ENCODE peak calls at places on chromosomes 7 and 10, in seven cellular contexts. T is GM03348; I is Calu3; A is glutamatergic neuron; Z is T-cell; F is NCI-H1436; N is stimulated activated CD8-positive, alpha-beta memory T cell treated with anti-CD3 and anti-CD28 coated beads, Interleukin-4, amount 100 ng/mL, for 1 hour. V is an unnamed sample.

GRCh38 chr10:105992928-105993327 is 1171.6 kb downstream of the SORCS1 start:
- DNase-seq in A (no peak), N (no peak), T (no peak), F (no peak), I (no peak), Z (no peak), V (no peak)

GRCh38 chr10:70490142-70490541 is 11.6 kb downstream of the PALD1 start:
- DNase-seq in N (no peak), F (no peak), I (no peak), A (no peak), Z (no peak), T (no peak), V (no peak)

GRCh38 chr10:103470755-103471653 is 8.0 kb downstream of the CALHM3 start:
- DNase-seq in N (peak; percentile 53), Z (peak; percentile 60), I (no peak), T (peak; percentile 44), A (no peak), F (no peak), V (no peak)

GRCh38 chr7:100875356-100875751 is 451 bp downstream of the SRRT start:
- DNase-seq in F (no peak), N (no peak), A (peak; percentile 62), T (peak; percentile 63), I (no peak), Z (no peak), V (peak; percentile 47)

GRCh38 chr10:42753126-42753506 is 29.5 kb upstream of the BMS1 start:
- DNase-seq in N (peak; percentile 50), I (peak; percentile 92), T (peak; percentile 89), A (peak; percentile 93), Z (peak; percentile 40), F (no peak), V (peak; percentile 82)

GRCh38 chr10:110655286-110655685 is 11.2 kb downstream of the RBM20 start:
- DNase-seq in F (no peak), A (no peak), T (no peak), N (no peak), Z (no peak), I (no peak), V (no peak)

GRCh38 chr10:69748621-69749020 is 53.1 kb upstream of the COL13A1 start:
- DNase-seq in N (no peak), A (no peak), I (no peak), T (peak; percentile 46), F (no peak), Z (no peak), V (no peak)

GRCh38 chr10:87634311-87634710 is 25.4 kb upstream of the PAPSS2 start:
- DNase-seq in N (no peak), Z (no peak), I (no peak), T (no peak), F (no peak), A (no peak), V (no peak)

GRCh38 chr7:70338061-70338460 is 739.8 kb downstream of the AUTS2 start:
- DNase-seq in T (no peak), A (no peak), F (peak; percentile 81), Z (no peak), I (no peak), N (no peak), V (no peak)

GRCh38 chr10:91885362-91886079 is 23.8 kb downstream of the FGFBP3 start:
- DNase-seq in Z (no peak), T (no peak), A (no peak), F (no peak), N (no peak), I (no peak), V (no peak)

GRCh38 chr10:128630787-128631252 is 504.6 kb upstream of the MKI67 start:
- DNase-seq in A (no peak), T (no peak), Z (no peak), N (no peak), F (no peak), I (no peak), V (no peak)

GRCh38 chr10:49379596-49380410 is 16.1 kb downstream of the DRGX start:
- DNase-seq in F (no peak), I (peak; percentile 22), N (no peak), Z (no peak), A (no peak), T (no peak), V (no peak)

GRCh38 chr7:108347616-108348015 is 108.6 kb downstream of the NRCAM start:
- DNase-seq in F (no peak), N (no peak), A (no peak), I (peak; percentile 12), Z (no peak), T (peak; percentile 84), V (no peak)

GRCh38 chr7:1490837-1491236 is 13.4 kb downstream of the INTS1 start:
- DNase-seq in N (no peak), T (no peak), I (no peak), F (no peak), Z (no peak), A (no peak), V (no peak)

GRCh38 chr10:67663449-67664087 is 32.4 kb downstream of the CTNNA3 start:
- DNase-seq in F (no peak), Z (no peak), T (no peak), I (no peak), N (no peak), A (peak; percentile 15), V (no peak)

GRCh38 chr10:34766811-34767516 is 48.1 kb downstream of the PARD3 start:
- DNase-seq in T (no peak), Z (no peak), A (no peak), I (no peak), F (no peak), N (no peak), V (no peak)

GRCh38 chr7:121344093-121344492 is 15.3 kb downstream of the WNT16 start:
- DNase-seq in Z (no peak), N (no peak), F (no peak), A (no peak), T (no peak), I (no peak), V (no peak)

GRCh38 chr10:6823770-6824169 is 243.7 kb upstream of the PRKCQ start:
- DNase-seq in T (no peak), A (no peak), I (no peak), Z (no peak), N (no peak), F (no peak), V (no peak)

GRCh38 chr10:87092356-87092860 is 2.2 kb downstream of the GLUD1 start:
- DNase-seq in I (peak; percentile 6), T (no peak), A (no peak), N (no peak), Z (no peak), F (no peak), V (peak; percentile 14)

GRCh38 chr10:28411136-28411460 is 108.2 kb upstream of the MPP7 start:
- DNase-seq in F (no peak), T (no peak), Z (no peak), A (no peak), N (no peak), I (no peak), V (no peak)

GRCh38 chr7:131600578-131600977 is 44.1 kb upstream of the PODXL start:
- DNase-seq in Z (no peak), A (no peak), F (no peak), I (no peak), N (no peak), T (peak; percentile 45), V (no peak)

GRCh38 chr10:74227697-74228424 is 76.8 kb downstream of the ADK start:
- DNase-seq in A (no peak), Z (no peak), I (no peak), F (no peak), N (no peak), T (peak; percentile 35), V (no peak)

GRCh38 chr7:5703572-5704533 is 77.6 kb downstream of the RNF216 start:
- DNase-seq in T (no peak), N (no peak), I (no peak), F (no peak), A (no peak), Z (no peak), V (no peak)

GRCh38 chr10:79221110-79222051 is 125.9 kb upstream of the PPIF start:
- DNase-seq in T (peak; percentile 62), N (no peak), I (no peak), F (peak; percentile 64), A (peak; percentile 87), Z (no peak), V (peak; percentile 86)

GRCh38 chr10:129968937-129969527 is 5.0 kb upstream of the EBF3 start:
- DNase-seq in F (no peak), Z (no peak), T (peak; percentile 84), I (no peak), A (peak; percentile 93), N (no peak), V (no peak)

GRCh38 chr7:159112136-159113011 is 32.3 kb downstream of the VIPR2 start:
- DNase-seq in F (no peak), I (no peak), Z (no peak), N (no peak), T (no peak), A (no peak), V (no peak)

GRCh38 chr10:71708301-71708703 is 11.3 kb downstream of the C10orf105 start:
- DNase-seq in I (peak; percentile 73), A (peak; percentile 93), N (peak; percentile 25), F (peak; percentile 43), T (peak; percentile 71), Z (peak; percentile 39), V (peak; percentile 34)

GRCh38 chr10:21521910-21522533 is 3.5 kb downstream of the SKIDA1 start:
- DNase-seq in I (no peak), N (no peak), Z (no peak), T (no peak), A (no peak), F (no peak), V (no peak)

GRCh38 chr10:104581884-104582603 is 59.0 kb upstream of the SORCS3 start:
- DNase-seq in F (no peak), T (peak; percentile 65), N (no peak), I (no peak), Z (no peak), A (no peak), V (no peak)

GRCh38 chr10:103693070-103693811 is 162.1 kb downstream of the SH3PXD2A start:
- DNase-seq in N (no peak), Z (no peak), T (peak; percentile 82), A (peak; percentile 60), I (no peak), F (no peak), V (no peak)

GRCh38 chr7:137882261-137882668 is 35.5 kb upstream of the DGKI start:
- DNase-seq in N (no peak), I (peak; percentile 34), A (no peak), T (peak; percentile 93), F (no peak), Z (no peak), V (peak; percentile 16)

GRCh38 chr10:47314416-47314970 is 7.8 kb upstream of the GDF2 start:
- DNase-seq in I (no peak), Z (no peak), A (no peak), T (no peak), F (no peak), N (no peak), V (no peak)

GRCh38 chr7:52569151-52569550 is 466.3 kb upstream of the POM121L12 start:
- DNase-seq in N (no peak), A (no peak), T (no peak), I (no peak), Z (no peak), F (no peak), V (no peak)

GRCh38 chr10:88095291-88095721 is 231.9 kb downstream of the PTEN start:
- DNase-seq in T (peak; percentile 56), A (no peak), Z (no peak), I (no peak), N (no peak), F (no peak), V (peak; percentile 24)

GRCh38 chr7:32511791-32512190 is 16.5 kb downstream of the AVL9 start:
- DNase-seq in T (no peak), Z (no peak), N (no peak), I (no peak), A (no peak), F (no peak), V (no peak)

GRCh38 chr7:88306590-88307048 is at the start of gene STEAP4:
- DNase-seq in A (peak; percentile 40), I (peak; percentile 60), Z (no peak), F (no peak), T (peak; percentile 52), N (no peak), V (peak; percentile 77)

GRCh38 chr7:91913612-91914011 is 27.1 kb upstream of the AKAP9 start:
- DNase-seq in T (peak; percentile 69), I (no peak), Z (no peak), F (no peak), N (no peak), A (no peak), V (no peak)

GRCh38 chr7:32958046-32959025 is 1.1 kb downstream of the FKBP9 start:
- DNase-seq in A (peak; percentile 52), F (peak; percentile 34), N (no peak), I (peak; percentile 41), Z (no peak), T (peak; percentile 32), V (peak; percentile 32)